ENCODE peak calls at places on chromosomes 1 and 21, in four cellular contexts. T, K, V and H are unnamed samples. For H3K4me1 and H3K9me3, the result is how much of the 10 kb centered on the place peaks cover.

GRCh38 chr1:117574206-117574835 is 31.5 kb upstream of the TENT5C start:
- DNase-seq in T (no peak), V (no peak), K (no peak), H (no peak)

GRCh38 chr1:238136265-238136664 is 245.5 kb upstream of the ZP4 start:
- DNase-seq in V (no peak), K (no peak), T (no peak), H (no peak)

GRCh38 chr21:44000360-44000759 is 11.7 kb upstream of the TRAPPC10 start:
- DNase-seq in K (peak), T (no peak), V (no peak), H (no peak)

GRCh38 chr1:159122005-159122621 is 45.5 kb upstream of the AIM2 start:
- DNase-seq in T (no peak), V (peak), K (no peak), H (no peak)

GRCh38 chr21:35469446-35469845 is 420.3 kb upstream of the RUNX1 start:
- DNase-seq in T (no peak), K (no peak), V (peak), H (no peak)

GRCh38 chr1:8055973-8056372 is 29.9 kb upstream of the ERRFI1 start:
- DNase-seq in T (no peak), K (no peak), V (peak), H (no peak)

GRCh38 chr1:9960705-9961562 is 17.7 kb downstream of the NMNAT1 start:
- DNase-seq in T (no peak), K (no peak), V (no peak), H (no peak)

GRCh38 chr1:53025034-53025777 is 36.8 kb upstream of the PODN start:
- DNase-seq in K (peak), T (no peak), V (peak), H (no peak)

GRCh38 chr1:66206563-66207154 is 327.3 kb upstream of the SGIP1 start:
- DNase-seq in T (no peak), K (no peak), V (peak), H (no peak)

GRCh38 chr1:220983877-220984635 is 104.8 kb downstream of the HLX start:
- DNase-seq in T (no peak), K (no peak), V (no peak), H (no peak)

GRCh38 chr1:87887095-87887494 is 558.4 kb downstream of the LMO4 start:
- DNase-seq in K (no peak), V (no peak), T (no peak), H (no peak)

GRCh38 chr1:109910123-109910962 is at the start of gene CSF1:
- DNase-seq in T (peak), K (peak), V (peak), H (peak)

GRCh38 chr21:26148071-26148470 is 22.5 kb downstream of the APP start:
- DNase-seq in T (no peak), V (no peak), K (no peak), H (no peak)

GRCh38 chr1:185483647-185484450 is 166.8 kb upstream of the IVNS1ABP start:
- DNase-seq in K (no peak), V (peak), T (no peak), H (no peak)

GRCh38 chr1:168223681-168224515 is 1.9 kb upstream of the SFT2D2 start:
- DNase-seq in K (no peak), V (no peak), T (no peak), H (no peak)

GRCh38 chr1:244350027-244350426 is 101.7 kb downstream of the ADSS2 start:
- DNase-seq in K (no peak), T (no peak), V (no peak), H (no peak)

GRCh38 chr21:42818328-42818749 is 61.0 kb downstream of the WDR4 start:
- DNase-seq in T (peak), V (peak), K (peak), H (peak)

GRCh38 chr1:227939791-227940771 is 7.7 kb downstream of the WNT9A start:
- DNase-seq in K (peak), V (no peak), T (no peak), H (no peak)
- H3K4me1 ChIP-seq in K (under half), V (under half), T (under half), H (under half)

GRCh38 chr1:77783141-77783540 is 3.7 kb downstream of the MIGA1 start:
- DNase-seq in T (no peak), K (no peak), V (no peak), H (no peak)

GRCh38 chr1:77781683-77782082 is 2.2 kb downstream of the MIGA1 start:
- DNase-seq in K (no peak), V (no peak), T (no peak), H (no peak)

GRCh38 chr1:77776007-77776725 is 3.3 kb upstream of the MIGA1 start:
- DNase-seq in V (peak), K (no peak), T (no peak), H (no peak)

GRCh38 chr1:77779529-77780281 is at the start of gene MIGA1:
- DNase-seq in T (peak), V (peak), K (peak), H (peak)
- H3K4me3 ChIP-seq in T (peak), V (peak), K (peak), H (peak)

GRCh38 chr1:5617179-5618015 is 374.8 kb downstream of the NPHP4 start:
- DNase-seq in V (no peak), T (no peak), K (no peak), H (no peak)
- H3K9me3 ChIP-seq in V (under half), T (under half), K (under half), H (under half)

DNA sequence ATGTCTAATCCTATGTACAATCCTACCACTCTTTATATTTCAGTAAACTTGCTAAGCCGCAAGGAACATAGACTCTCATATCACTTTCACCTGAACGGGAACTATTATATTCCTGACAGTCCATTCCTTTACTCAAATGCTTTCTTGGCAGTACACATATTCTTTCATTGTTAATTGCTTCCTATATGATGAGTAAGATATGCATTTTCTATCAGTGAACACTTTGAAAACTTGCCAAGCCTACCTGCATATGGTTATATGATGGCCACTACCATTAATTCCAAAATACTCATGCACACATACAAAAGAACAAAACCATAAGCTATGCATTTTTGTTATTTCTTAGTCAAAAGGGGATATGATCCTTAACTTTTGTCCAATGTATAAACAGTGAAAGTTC is 341.5 kb downstream of the VAV3 start:
- DNase-seq in K (no peak), V (no peak), T (no peak), H (no peak)
- H3K4me1 ChIP-seq in K (under half), V (under half), T (under half), H (under half)

GRCh38 chr1:182385885-182386853 is 5.4 kb downstream of the GLUL start:
- DNase-seq in T (no peak), K (no peak), V (no peak), H (no peak)
- H3K4me3 ChIP-seq in T (no peak), K (no peak), V (no peak), H (no peak)